ENCODE peak calls at places on chromosomes 5 and 9, in eight cellular contexts. One of them, this sample, is unnamed.

GRCh38 chr9:136225748-136226679 is 19.6 kb downstream of the QSOX2 start:
- DNase-seq in fibroblast of lung: peak
- DNase-seq in CD8-positive, alpha-beta T cell: peak
- DNase-seq in suprapubic skin: no peak
- DNase-seq in cardiac muscle cell: peak
- DNase-seq in uterus: no peak
- DNase-seq in AG04449: no peak
- DNase-seq in CD4-positive, alpha-beta T cell: peak
- DNase-seq in this sample: peak

GRCh38 chr5:77774981-77775772 is 962 bp downstream of the TBCA start:
- DNase-seq in fibroblast of lung: no peak
- DNase-seq in CD8-positive, alpha-beta T cell: no peak
- DNase-seq in suprapubic skin: no peak
- DNase-seq in cardiac muscle cell: no peak
- DNase-seq in uterus: no peak
- DNase-seq in AG04449: no peak
- DNase-seq in CD4-positive, alpha-beta T cell: no peak
- DNase-seq in this sample: peak

GRCh38 chr9:10331157-10331556 is 281.6 kb downstream of the PTPRD start:
- DNase-seq in fibroblast of lung: no peak
- DNase-seq in CD8-positive, alpha-beta T cell: no peak
- DNase-seq in suprapubic skin: no peak
- DNase-seq in cardiac muscle cell: peak
- DNase-seq in uterus: no peak
- DNase-seq in AG04449: no peak
- DNase-seq in CD4-positive, alpha-beta T cell: no peak
- DNase-seq in this sample: no peak

GRCh38 chr9:132901859-132902831 is 23.4 kb downstream of the SPACA9 start:
- DNase-seq in fibroblast of lung: peak
- DNase-seq in CD8-positive, alpha-beta T cell: peak
- DNase-seq in suprapubic skin: no peak
- DNase-seq in cardiac muscle cell: peak
- DNase-seq in uterus: peak
- DNase-seq in AG04449: peak
- DNase-seq in CD4-positive, alpha-beta T cell: peak
- DNase-seq in this sample: peak

GRCh38 chr5:160556886-160557285 is 135.2 kb downstream of the PTTG1 start:
- DNase-seq in fibroblast of lung: peak
- DNase-seq in CD8-positive, alpha-beta T cell: no peak
- DNase-seq in suprapubic skin: no peak
- DNase-seq in cardiac muscle cell: no peak
- DNase-seq in uterus: no peak
- DNase-seq in AG04449: no peak
- DNase-seq in CD4-positive, alpha-beta T cell: no peak
- DNase-seq in this sample: peak

GRCh38 chr9:8241201-8241600 is 441.6 kb upstream of the DMAC1 start:
- DNase-seq in fibroblast of lung: no peak
- DNase-seq in CD8-positive, alpha-beta T cell: no peak
- DNase-seq in suprapubic skin: no peak
- DNase-seq in cardiac muscle cell: no peak
- DNase-seq in uterus: no peak
- DNase-seq in AG04449: no peak
- DNase-seq in CD4-positive, alpha-beta T cell: no peak
- DNase-seq in this sample: no peak

GRCh38 chr9:6842584-6842947 is 84.8 kb downstream of the KDM4C start:
- DNase-seq in fibroblast of lung: peak
- DNase-seq in CD8-positive, alpha-beta T cell: no peak
- DNase-seq in suprapubic skin: no peak
- DNase-seq in cardiac muscle cell: no peak
- DNase-seq in uterus: no peak
- DNase-seq in AG04449: no peak
- DNase-seq in CD4-positive, alpha-beta T cell: no peak
- DNase-seq in this sample: peak

GRCh38 chr5:40649493-40650030 is 30.2 kb upstream of the PTGER4 start:
- DNase-seq in fibroblast of lung: no peak
- DNase-seq in CD8-positive, alpha-beta T cell: no peak
- DNase-seq in suprapubic skin: no peak
- DNase-seq in cardiac muscle cell: no peak
- DNase-seq in uterus: no peak
- DNase-seq in AG04449: no peak
- DNase-seq in CD4-positive, alpha-beta T cell: no peak
- DNase-seq in this sample: no peak

GRCh38 chr5:143117821-143118220 is 285.7 kb downstream of the NR3C1 start:
- DNase-seq in fibroblast of lung: no peak
- DNase-seq in CD8-positive, alpha-beta T cell: no peak
- DNase-seq in suprapubic skin: no peak
- DNase-seq in cardiac muscle cell: no peak
- DNase-seq in uterus: no peak
- DNase-seq in AG04449: no peak
- DNase-seq in CD4-positive, alpha-beta T cell: no peak
- DNase-seq in this sample: no peak

GRCh38 chr9:133188006-133188842 is 20.8 kb downstream of the OBP2B start:
- DNase-seq in fibroblast of lung: no peak
- DNase-seq in CD8-positive, alpha-beta T cell: no peak
- DNase-seq in suprapubic skin: no peak
- DNase-seq in cardiac muscle cell: peak
- DNase-seq in uterus: no peak
- DNase-seq in AG04449: no peak
- DNase-seq in CD4-positive, alpha-beta T cell: no peak
- DNase-seq in this sample: no peak

GRCh38 chr5:71836084-71836483 is 117.0 kb downstream of the CARTPT start:
- DNase-seq in fibroblast of lung: peak
- DNase-seq in CD8-positive, alpha-beta T cell: no peak
- DNase-seq in suprapubic skin: no peak
- DNase-seq in cardiac muscle cell: no peak
- DNase-seq in uterus: no peak
- DNase-seq in AG04449: no peak
- DNase-seq in CD4-positive, alpha-beta T cell: no peak
- DNase-seq in this sample: peak
- TF ChIP-seq CTCF in fibroblast of lung: peak
- TF ChIP-seq CTCF in CD8-positive, alpha-beta T cell: no peak
- TF ChIP-seq CTCF in suprapubic skin: no peak
- TF ChIP-seq CTCF in cardiac muscle cell: peak
- TF ChIP-seq CTCF in uterus: no peak
- TF ChIP-seq CTCF in AG04449: peak
- TF ChIP-seq CTCF in CD4-positive, alpha-beta T cell: no peak
- TF ChIP-seq CTCF in this sample: peak

GRCh38 chr5:180090769-180091546 is 19.4 kb upstream of the RNF130 start:
- DNase-seq in fibroblast of lung: peak
- DNase-seq in CD8-positive, alpha-beta T cell: no peak
- DNase-seq in suprapubic skin: no peak
- DNase-seq in cardiac muscle cell: peak
- DNase-seq in uterus: no peak
- DNase-seq in AG04449: no peak
- DNase-seq in CD4-positive, alpha-beta T cell: no peak
- DNase-seq in this sample: no peak
- TF ChIP-seq CTCF in fibroblast of lung: peak
- TF ChIP-seq CTCF in CD8-positive, alpha-beta T cell: peak
- TF ChIP-seq CTCF in suprapubic skin: no peak
- TF ChIP-seq CTCF in cardiac muscle cell: peak
- TF ChIP-seq CTCF in uterus: no peak
- TF ChIP-seq CTCF in AG04449: peak
- TF ChIP-seq CTCF in CD4-positive, alpha-beta T cell: peak
- TF ChIP-seq CTCF in this sample: peak

GRCh38 chr5:138611295-138612220 is 36.4 kb upstream of the HSPA9 start:
- DNase-seq in fibroblast of lung: peak
- DNase-seq in CD8-positive, alpha-beta T cell: no peak
- DNase-seq in suprapubic skin: peak
- DNase-seq in cardiac muscle cell: peak
- DNase-seq in uterus: no peak
- DNase-seq in AG04449: no peak
- DNase-seq in CD4-positive, alpha-beta T cell: no peak
- DNase-seq in this sample: no peak
- TF ChIP-seq CTCF in fibroblast of lung: peak
- TF ChIP-seq CTCF in CD8-positive, alpha-beta T cell: no peak
- TF ChIP-seq CTCF in suprapubic skin: no peak
- TF ChIP-seq CTCF in cardiac muscle cell: no peak
- TF ChIP-seq CTCF in uterus: peak
- TF ChIP-seq CTCF in AG04449: no peak
- TF ChIP-seq CTCF in CD4-positive, alpha-beta T cell: no peak
- TF ChIP-seq CTCF in this sample: no peak

GRCh38 chr5:73986729-73987128 is 360.7 kb downstream of the ARHGEF28 start:
- DNase-seq in fibroblast of lung: no peak
- DNase-seq in CD8-positive, alpha-beta T cell: no peak
- DNase-seq in suprapubic skin: no peak
- DNase-seq in cardiac muscle cell: no peak
- DNase-seq in uterus: no peak
- DNase-seq in AG04449: no peak
- DNase-seq in CD4-positive, alpha-beta T cell: no peak
- DNase-seq in this sample: no peak
- TF ChIP-seq CTCF in fibroblast of lung: no peak
- TF ChIP-seq CTCF in CD8-positive, alpha-beta T cell: no peak
- TF ChIP-seq CTCF in suprapubic skin: no peak
- TF ChIP-seq CTCF in cardiac muscle cell: no peak
- TF ChIP-seq CTCF in uterus: no peak
- TF ChIP-seq CTCF in AG04449: no peak
- TF ChIP-seq CTCF in CD4-positive, alpha-beta T cell: no peak
- TF ChIP-seq CTCF in this sample: no peak